ENCODE peak calls at places on chromosomes 11 and 22, in four cellular contexts. One of them, this sample, is unnamed. For H3K36me3, the result is how much of the 10 kb centered on the place peaks cover.

GRCh38 chr11:1470681-1471611 is 15.6 kb downstream of the MOB2 start:
- DNase-seq in HepG2: no peak
- DNase-seq in GM12878: no peak
- DNase-seq in H1: no peak
- DNase-seq in this sample: no peak

GRCh38 chr11:106391771-106392412 is 314.4 kb downstream of the AASDHPPT start:
- DNase-seq in H1: no peak
- DNase-seq in HepG2: no peak
- DNase-seq in GM12878: no peak
- DNase-seq in this sample: no peak

GRCh38 chr11:2650343-2650867 is 49.4 kb downstream of the KCNQ1OT1 start:
- DNase-seq in GM12878: no peak
- DNase-seq in HepG2: no peak
- DNase-seq in H1: no peak
- DNase-seq in this sample: no peak

GRCh38 chr22:30838111-30838510 is 130.5 kb downstream of the MORC2 start:
- DNase-seq in HepG2: no peak
- DNase-seq in GM12878: no peak
- DNase-seq in H1: no peak
- DNase-seq in this sample: no peak

GRCh38 chr22:47232197-47232596 is 469.7 kb downstream of the TBC1D22A start:
- DNase-seq in GM12878: no peak
- DNase-seq in H1: no peak
- DNase-seq in HepG2: no peak
- DNase-seq in this sample: no peak

GRCh38 chr11:3138178-3139085 is 26.7 kb downstream of the OSBPL5 start:
- DNase-seq in H1: no peak
- DNase-seq in HepG2: no peak
- DNase-seq in GM12878: no peak
- DNase-seq in this sample: no peak

GRCh38 chr22:45537734-45538181 is 35.1 kb downstream of the FBLN1 start:
- DNase-seq in GM12878: no peak
- DNase-seq in HepG2: no peak
- DNase-seq in H1: no peak
- DNase-seq in this sample: no peak

GRCh38 chr11:789951-790350 is at the start of gene CEND1:
- DNase-seq in H1: no peak
- DNase-seq in GM12878: no peak
- DNase-seq in HepG2: no peak
- DNase-seq in this sample: no peak

GRCh38 chr22:23609983-23610781 is 21.9 kb downstream of the DRICH1 start:
- DNase-seq in HepG2: no peak
- DNase-seq in H1: no peak
- DNase-seq in GM12878: no peak
- DNase-seq in this sample: no peak

GRCh38 chr11:8717544-8717875 is 34.9 kb downstream of the RPL27A start:
- DNase-seq in HepG2: no peak
- DNase-seq in GM12878: no peak
- DNase-seq in H1: no peak
- DNase-seq in this sample: no peak

GRCh38 chr11:1475841-1476240 is 10.7 kb downstream of the MOB2 start:
- DNase-seq in GM12878: no peak
- DNase-seq in H1: no peak
- DNase-seq in HepG2: no peak
- DNase-seq in this sample: no peak

GRCh38 chr11:33997473-33998347 is 53.8 kb upstream of the CAPRIN1 start:
- DNase-seq in H1: no peak
- DNase-seq in HepG2: no peak
- DNase-seq in GM12878: no peak
- DNase-seq in this sample: no peak

GRCh38 chr11:99325807-99326206 is 305.1 kb downstream of the CNTN5 start:
- DNase-seq in GM12878: no peak
- DNase-seq in HepG2: peak
- DNase-seq in H1: peak
- DNase-seq in this sample: no peak

GRCh38 chr11:30196400-30197206 is 34.2 kb upstream of the FSHB start:
- DNase-seq in HepG2: peak
- DNase-seq in H1: peak
- DNase-seq in GM12878: no peak
- DNase-seq in this sample: peak

GRCh38 chr11:70536051-70536877 is 137.9 kb downstream of the CTTN start:
- DNase-seq in H1: no peak
- DNase-seq in GM12878: no peak
- DNase-seq in HepG2: no peak
- DNase-seq in this sample: no peak

GRCh38 chr11:1219446-1219835 is 3.4 kb upstream of the MUC5B start:
- DNase-seq in H1: no peak
- DNase-seq in HepG2: no peak
- DNase-seq in GM12878: no peak
- DNase-seq in this sample: no peak

GRCh38 chr22:45966320-45966891 is 10.6 kb downstream of the WNT7B start:
- DNase-seq in GM12878: no peak
- DNase-seq in HepG2: no peak
- DNase-seq in H1: no peak
- DNase-seq in this sample: no peak

GRCh38 chr22:50314081-50314454 is 6.6 kb upstream of the PLXNB2 start:
- DNase-seq in H1: no peak
- DNase-seq in HepG2: no peak
- DNase-seq in GM12878: no peak
- DNase-seq in this sample: no peak

GRCh38 chr11:37141707-37142106 is 543.7 kb upstream of the RAG2 start:
- DNase-seq in HepG2: no peak
- DNase-seq in H1: no peak
- DNase-seq in GM12878: no peak
- DNase-seq in this sample: no peak

GRCh38 chr22:19478466-19479357 is at the start of gene UFD1:
- DNase-seq in GM12878: no peak
- DNase-seq in H1: no peak
- DNase-seq in HepG2: peak
- DNase-seq in this sample: peak

GRCh38 chr11:18865951-18866350 is 73.3 kb downstream of the MRGPRX1 start:
- DNase-seq in HepG2: no peak
- DNase-seq in GM12878: no peak
- DNase-seq in H1: peak
- DNase-seq in this sample: peak

GRCh38 chr11:2525166-2525861 is 80.5 kb downstream of the KCNQ1 start:
- DNase-seq in GM12878: no peak
- DNase-seq in H1: no peak
- DNase-seq in HepG2: no peak
- DNase-seq in this sample: no peak

GRCh38 chr22:19271856-19272535 is 19.5 kb downstream of the CLTCL1 start:
- DNase-seq in GM12878: no peak
- DNase-seq in HepG2: peak
- DNase-seq in H1: no peak
- DNase-seq in this sample: no peak

GRCh38 chr22:41106122-41106968 is 14.0 kb downstream of the EP300 start:
- DNase-seq in H1: no peak
- DNase-seq in HepG2: peak
- DNase-seq in GM12878: no peak
- DNase-seq in this sample: no peak

GRCh38 chr11:116311141-116311540 is 461.6 kb downstream of the BUD13 start:
- DNase-seq in HepG2: no peak
- DNase-seq in GM12878: no peak
- DNase-seq in H1: no peak
- DNase-seq in this sample: no peak

GRCh38 chr11:10032991-10033390 is 261.0 kb downstream of the SBF2 start:
- DNase-seq in H1: no peak
- DNase-seq in GM12878: no peak
- DNase-seq in HepG2: no peak
- DNase-seq in this sample: no peak

GRCh38 chr22:33350391-33350955 is 292.3 kb upstream of the SYN3 start:
- DNase-seq in HepG2: no peak
- DNase-seq in GM12878: no peak
- DNase-seq in H1: no peak
- DNase-seq in this sample: no peak

GRCh38 chr22:39097098-39098020 is at the start of gene APOBEC3H:
- DNase-seq in H1: no peak
- DNase-seq in GM12878: no peak
- DNase-seq in HepG2: no peak
- DNase-seq in this sample: no peak

GRCh38 chr11:22169833-22170232 is 23.1 kb upstream of the ANO5 start:
- DNase-seq in GM12878: no peak
- DNase-seq in H1: no peak
- DNase-seq in HepG2: peak
- DNase-seq in this sample: no peak

GRCh38 chr11:2779981-2780849 is 80.4 kb upstream of the KCNQ1OT1 start:
- DNase-seq in H1: no peak
- DNase-seq in HepG2: peak
- DNase-seq in GM12878: no peak
- DNase-seq in this sample: no peak

GRCh38 chr22:37210041-37210803 is 2.1 kb downstream of the SSTR3 start:
- DNase-seq in H1: no peak
- DNase-seq in GM12878: no peak
- DNase-seq in HepG2: no peak
- DNase-seq in this sample: no peak

GRCh38 chr22:44126807-44127206 is 53.9 kb upstream of the PARVG start:
- DNase-seq in HepG2: no peak
- DNase-seq in H1: no peak
- DNase-seq in GM12878: no peak
- DNase-seq in this sample: no peak

GRCh38 chr11:70913715-70914231 is 338.6 kb downstream of the SHANK2 start:
- DNase-seq in GM12878: no peak
- DNase-seq in HepG2: no peak
- DNase-seq in H1: peak
- DNase-seq in this sample: no peak

GRCh38 chr11:270451-271208 is 7.6 kb upstream of the NLRP6 start:
- DNase-seq in H1: no peak
- DNase-seq in HepG2: no peak
- DNase-seq in GM12878: no peak
- DNase-seq in this sample: no peak

GRCh38 chr11:128553662-128554392 is 33.5 kb downstream of the ETS1 start:
- DNase-seq in HepG2: no peak
- DNase-seq in GM12878: no peak
- DNase-seq in H1: no peak
- DNase-seq in this sample: no peak

GRCh38 chr11:28666632-28667031 is 558.4 kb downstream of the METTL15 start:
- DNase-seq in H1: no peak
- DNase-seq in HepG2: no peak
- DNase-seq in GM12878: no peak
- DNase-seq in this sample: no peak

GRCh38 chr11:6576471-6577373 is 26.7 kb downstream of the RRP8 start:
- DNase-seq in H1: no peak
- DNase-seq in GM12878: no peak
- DNase-seq in HepG2: no peak
- DNase-seq in this sample: no peak

GRCh38 chr11:109697140-109697843 is 275.3 kb downstream of the C11orf87 start:
- DNase-seq in GM12878: no peak
- DNase-seq in HepG2: peak
- DNase-seq in H1: peak
- DNase-seq in this sample: peak

GRCh38 chr11:111793863-111794262 is 27.7 kb upstream of the PPP2R1B start:
- DNase-seq in H1: no peak
- DNase-seq in GM12878: no peak
- DNase-seq in HepG2: no peak
- DNase-seq in this sample: no peak

GRCh38 chr11:19769820-19770219 is 57.2 kb downstream of the NAV2 start:
- DNase-seq in GM12878: no peak
- DNase-seq in H1: no peak
- DNase-seq in HepG2: no peak
- DNase-seq in this sample: no peak

GRCh38 chr11:108316061-108316460 is 93.2 kb downstream of the ATM start:
- DNase-seq in H1: no peak
- DNase-seq in HepG2: no peak
- DNase-seq in GM12878: no peak
- DNase-seq in this sample: no peak
- H3K36me3 ChIP-seq in H1: under half
- H3K36me3 ChIP-seq in HepG2: half or more
- H3K36me3 ChIP-seq in GM12878: under half
- H3K36me3 ChIP-seq in this sample: under half

GRCh38 chr11:44645832-44646231 is 80.4 kb downstream of the CD82 start:
- DNase-seq in HepG2: no peak
- DNase-seq in GM12878: no peak
- DNase-seq in H1: no peak
- DNase-seq in this sample: no peak
- TF ChIP-seq ZNF274 in HepG2: no peak
- TF ChIP-seq ZNF274 in GM12878: no peak
- TF ChIP-seq ZNF274 in H1: no peak
- TF ChIP-seq ZNF274 in this sample: no peak

DNA sequence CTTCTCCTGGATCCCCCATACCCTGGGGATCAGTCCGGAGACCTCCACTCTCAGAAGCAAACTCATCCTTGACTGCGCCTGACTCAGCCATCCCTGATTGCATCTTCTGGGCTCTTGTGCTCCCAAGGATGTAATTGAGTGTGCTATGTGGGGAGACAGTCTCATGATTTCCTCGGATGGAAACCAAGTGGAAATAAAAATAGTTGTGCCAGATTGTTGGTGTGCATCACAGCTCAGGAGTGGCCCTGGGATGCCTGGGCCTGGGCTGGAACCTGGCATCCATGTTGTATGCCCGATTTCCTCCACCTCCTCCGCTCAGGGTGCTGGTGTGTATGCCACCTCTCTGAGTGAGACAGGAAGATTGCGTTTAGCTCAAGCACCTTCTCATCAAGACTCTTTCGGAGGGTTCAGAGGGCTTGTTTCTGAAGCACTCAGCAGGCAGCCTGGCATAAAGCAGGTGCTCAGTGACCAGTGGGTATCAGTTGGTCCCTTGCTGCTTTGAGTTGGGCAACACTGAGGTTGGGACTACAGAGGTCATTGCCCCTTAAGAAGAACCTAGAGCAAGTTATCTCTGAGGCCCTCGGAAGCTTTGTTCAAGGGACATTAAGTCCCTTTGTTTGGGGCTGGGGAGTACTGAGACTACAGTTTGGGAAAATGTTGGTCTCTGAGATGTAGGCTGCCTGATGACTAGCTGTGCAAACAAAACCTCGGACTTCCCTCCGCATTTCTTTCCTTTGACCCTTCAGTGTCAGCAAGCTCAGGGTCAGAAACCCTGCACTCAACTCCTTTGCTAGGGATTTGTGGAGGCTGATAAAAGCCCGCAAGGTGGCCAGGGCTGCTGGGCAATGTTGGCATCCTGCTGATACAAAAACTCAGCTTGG is 24.8 kb upstream of the MICAL2 start:
- DNase-seq in GM12878: no peak
- DNase-seq in H1: no peak
- DNase-seq in HepG2: peak
- DNase-seq in this sample: no peak
- TF ChIP-seq SUZ12 in GM12878: no peak
- TF ChIP-seq SUZ12 in H1: no peak
- TF ChIP-seq SUZ12 in HepG2: no peak
- TF ChIP-seq SUZ12 in this sample: no peak

GRCh38 chr22:35337932-35338331 is 38.2 kb downstream of the TOM1 start:
- DNase-seq in HepG2: no peak
- DNase-seq in GM12878: no peak
- DNase-seq in H1: no peak
- DNase-seq in this sample: no peak

GRCh38 chr22:35334010-35334409 is 34.3 kb downstream of the TOM1 start:
- DNase-seq in HepG2: no peak
- DNase-seq in GM12878: no peak
- DNase-seq in H1: no peak
- DNase-seq in this sample: no peak

GRCh38 chr22:35333220-35333619 is 33.5 kb downstream of the TOM1 start:
- DNase-seq in HepG2: no peak
- DNase-seq in H1: no peak
- DNase-seq in GM12878: no peak
- DNase-seq in this sample: no peak

GRCh38 chr22:35335468-35335867 is 35.8 kb downstream of the TOM1 start:
- DNase-seq in H1: no peak
- DNase-seq in GM12878: no peak
- DNase-seq in HepG2: no peak
- DNase-seq in this sample: no peak

GRCh38 chr22:35335936-35336781 is 36.5 kb downstream of the TOM1 start:
- DNase-seq in HepG2: no peak
- DNase-seq in GM12878: no peak
- DNase-seq in H1: no peak
- DNase-seq in this sample: no peak
- H3K36me3 ChIP-seq in HepG2: half or more
- H3K36me3 ChIP-seq in GM12878: under half
- H3K36me3 ChIP-seq in H1: under half
- H3K36me3 ChIP-seq in this sample: half or more

This sample was measured in NT2/D1.